ENCODE peak calls at places on chromosome 16, in nine cellular contexts. One of them, this sample, is unnamed.

GRCh38 chr16:53320992-53321391 is 113.3 kb upstream of the RBL2 start:
- DNase-seq in GM12878: no peak
- DNase-seq in GM23338: no peak
- DNase-seq in HCT116: no peak
- DNase-seq in HepG2: no peak
- DNase-seq in SK-N-SH: no peak
- DNase-seq in Panc1: no peak
- DNase-seq in A549: no peak
- DNase-seq in K562: peak
- DNase-seq in this sample: no peak

GRCh38 chr16:17026600-17027242 is 444.0 kb downstream of the XYLT1 start:
- DNase-seq in GM23338: no peak
- DNase-seq in HepG2: no peak
- DNase-seq in Panc1: no peak
- DNase-seq in HCT116: no peak
- DNase-seq in A549: no peak
- DNase-seq in SK-N-SH: no peak
- DNase-seq in GM12878: peak
- DNase-seq in K562: no peak
- DNase-seq in this sample: no peak

GRCh38 chr16:66476328-66477027 is 49.4 kb downstream of the BEAN1 start:
- DNase-seq in SK-N-SH: peak
- DNase-seq in GM12878: no peak
- DNase-seq in HCT116: no peak
- DNase-seq in HepG2: no peak
- DNase-seq in Panc1: no peak
- DNase-seq in GM23338: peak
- DNase-seq in A549: peak
- DNase-seq in K562: peak
- DNase-seq in this sample: no peak

GRCh38 chr16:56242740-56243139 is 51.5 kb downstream of the GNAO1 start:
- DNase-seq in HepG2: no peak
- DNase-seq in HCT116: no peak
- DNase-seq in A549: no peak
- DNase-seq in Panc1: no peak
- DNase-seq in K562: no peak
- DNase-seq in GM23338: no peak
- DNase-seq in GM12878: no peak
- DNase-seq in SK-N-SH: no peak
- DNase-seq in this sample: no peak

GRCh38 chr16:14024300-14024699 is 46.8 kb upstream of the MRTFB start:
- DNase-seq in HepG2: no peak
- DNase-seq in HCT116: no peak
- DNase-seq in GM23338: no peak
- DNase-seq in A549: no peak
- DNase-seq in GM12878: no peak
- DNase-seq in SK-N-SH: no peak
- DNase-seq in Panc1: no peak
- DNase-seq in K562: no peak
- DNase-seq in this sample: no peak

GRCh38 chr16:75279277-75279676 is 27.9 kb upstream of the BCAR1 start:
- DNase-seq in HCT116: no peak
- DNase-seq in A549: no peak
- DNase-seq in HepG2: no peak
- DNase-seq in GM23338: no peak
- DNase-seq in K562: no peak
- DNase-seq in Panc1: no peak
- DNase-seq in SK-N-SH: no peak
- DNase-seq in GM12878: no peak
- DNase-seq in this sample: no peak

GRCh38 chr16:49698931-49699715 is 156.8 kb downstream of the ZNF423 start:
- DNase-seq in GM12878: no peak
- DNase-seq in HepG2: no peak
- DNase-seq in SK-N-SH: no peak
- DNase-seq in GM23338: peak
- DNase-seq in Panc1: no peak
- DNase-seq in A549: no peak
- DNase-seq in HCT116: no peak
- DNase-seq in K562: no peak
- DNase-seq in this sample: no peak

GRCh38 chr16:89922477-89922883 is 662 bp upstream of the TUBB3 start:
- DNase-seq in HepG2: peak
- DNase-seq in SK-N-SH: peak
- DNase-seq in GM23338: peak
- DNase-seq in Panc1: no peak
- DNase-seq in GM12878: no peak
- DNase-seq in HCT116: peak
- DNase-seq in A549: peak
- DNase-seq in K562: peak
- DNase-seq in this sample: no peak

GRCh38 chr16:66542396-66542795 is 7.5 kb downstream of the TK2 start:
- DNase-seq in A549: no peak
- DNase-seq in GM12878: no peak
- DNase-seq in Panc1: no peak
- DNase-seq in GM23338: no peak
- DNase-seq in K562: no peak
- DNase-seq in SK-N-SH: no peak
- DNase-seq in HCT116: no peak
- DNase-seq in HepG2: no peak
- DNase-seq in this sample: no peak

GRCh38 chr16:66382171-66382965 is 15.9 kb downstream of the CDH5 start:
- DNase-seq in GM23338: no peak
- DNase-seq in GM12878: no peak
- DNase-seq in K562: no peak
- DNase-seq in SK-N-SH: no peak
- DNase-seq in Panc1: peak
- DNase-seq in A549: peak
- DNase-seq in HepG2: no peak
- DNase-seq in HCT116: no peak
- DNase-seq in this sample: no peak

GRCh38 chr16:8113843-8114242 is 476.5 kb downstream of the TMEM114 start:
- DNase-seq in GM23338: no peak
- DNase-seq in K562: no peak
- DNase-seq in Panc1: no peak
- DNase-seq in SK-N-SH: no peak
- DNase-seq in HepG2: no peak
- DNase-seq in A549: no peak
- DNase-seq in GM12878: no peak
- DNase-seq in HCT116: no peak
- DNase-seq in this sample: no peak

GRCh38 chr16:84832488-84833141 is 12.8 kb downstream of the CRISPLD2 start:
- DNase-seq in HepG2: no peak
- DNase-seq in HCT116: no peak
- DNase-seq in Panc1: no peak
- DNase-seq in K562: no peak
- DNase-seq in GM23338: no peak
- DNase-seq in SK-N-SH: no peak
- DNase-seq in A549: no peak
- DNase-seq in GM12878: no peak
- DNase-seq in this sample: peak

DNA sequence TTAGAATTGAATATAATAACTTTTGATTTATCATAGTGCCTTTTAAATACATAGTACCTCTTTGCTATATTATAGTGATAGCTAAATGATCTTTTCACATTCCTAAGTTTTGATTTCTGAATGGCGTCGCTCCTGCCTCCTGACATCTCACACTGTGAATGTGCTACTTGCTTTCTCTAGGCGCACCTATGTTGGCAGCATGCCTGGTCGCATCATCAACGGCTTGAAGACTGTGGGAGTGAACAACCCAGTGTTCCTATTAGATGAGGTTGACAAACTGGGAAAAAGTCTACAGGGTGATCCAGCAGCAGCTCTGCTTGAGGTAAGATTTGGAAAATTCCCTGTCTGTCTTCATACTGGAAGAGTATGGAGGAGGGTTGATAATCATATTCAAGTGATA is 29.8 kb upstream of the ABCC11 start:
- DNase-seq in SK-N-SH: no peak
- DNase-seq in A549: no peak
- DNase-seq in K562: no peak
- DNase-seq in Panc1: no peak
- DNase-seq in GM23338: no peak
- DNase-seq in HepG2: no peak
- DNase-seq in GM12878: no peak
- DNase-seq in HCT116: no peak
- DNase-seq in this sample: no peak
- TF ChIP-seq REST in SK-N-SH: no peak
- TF ChIP-seq REST in A549: no peak
- TF ChIP-seq REST in K562: no peak
- TF ChIP-seq REST in Panc1: no peak
- TF ChIP-seq REST in GM23338: no peak
- TF ChIP-seq REST in HepG2: no peak
- TF ChIP-seq REST in GM12878: no peak
- TF ChIP-seq REST in HCT116: no peak
- TF ChIP-seq REST in this sample: no peak

GRCh38 chr16:55078153-55078552 is 147.5 kb downstream of the IRX5 start:
- DNase-seq in A549: no peak
- DNase-seq in K562: no peak
- DNase-seq in GM12878: no peak
- DNase-seq in SK-N-SH: no peak
- DNase-seq in HepG2: no peak
- DNase-seq in GM23338: no peak
- DNase-seq in HCT116: no peak
- DNase-seq in Panc1: no peak
- DNase-seq in this sample: no peak

GRCh38 chr16:55082594-55082982 is 151.9 kb downstream of the IRX5 start:
- DNase-seq in K562: no peak
- DNase-seq in Panc1: no peak
- DNase-seq in GM23338: no peak
- DNase-seq in HCT116: no peak
- DNase-seq in GM12878: no peak
- DNase-seq in SK-N-SH: no peak
- DNase-seq in HepG2: no peak
- DNase-seq in A549: no peak
- DNase-seq in this sample: no peak

GRCh38 chr16:55078699-55079415 is 148.2 kb downstream of the IRX5 start:
- DNase-seq in GM23338: no peak
- DNase-seq in A549: no peak
- DNase-seq in HCT116: no peak
- DNase-seq in GM12878: no peak
- DNase-seq in HepG2: no peak
- DNase-seq in SK-N-SH: no peak
- DNase-seq in Panc1: no peak
- DNase-seq in K562: no peak
- DNase-seq in this sample: no peak

GRCh38 chr16:55077231-55077630 is 146.6 kb downstream of the IRX5 start:
- DNase-seq in GM23338: no peak
- DNase-seq in HCT116: no peak
- DNase-seq in HepG2: no peak
- DNase-seq in A549: no peak
- DNase-seq in GM12878: no peak
- DNase-seq in K562: no peak
- DNase-seq in Panc1: no peak
- DNase-seq in SK-N-SH: no peak
- DNase-seq in this sample: no peak

GRCh38 chr16:55081622-55082593 is 151.2 kb downstream of the IRX5 start:
- DNase-seq in GM12878: no peak
- DNase-seq in K562: no peak
- DNase-seq in GM23338: no peak
- DNase-seq in SK-N-SH: no peak
- DNase-seq in Panc1: no peak
- DNase-seq in A549: no peak
- DNase-seq in HCT116: no peak
- DNase-seq in HepG2: no peak
- DNase-seq in this sample: no peak
- H3K27ac ChIP-seq in GM12878: no peak
- H3K27ac ChIP-seq in K562: no peak
- H3K27ac ChIP-seq in GM23338: no peak
- H3K27ac ChIP-seq in SK-N-SH: no peak
- H3K27ac ChIP-seq in Panc1: no peak
- H3K27ac ChIP-seq in A549: no peak
- H3K27ac ChIP-seq in HCT116: no peak
- H3K27ac ChIP-seq in HepG2: no peak
- H3K27ac ChIP-seq in this sample: no peak

GRCh38 chr16:31113420-31114124 is 3.9 kb upstream of the KAT8 start:
- DNase-seq in SK-N-SH: no peak
- DNase-seq in HCT116: no peak
- DNase-seq in GM23338: no peak
- DNase-seq in A549: no peak
- DNase-seq in Panc1: no peak
- DNase-seq in K562: no peak
- DNase-seq in GM12878: no peak
- DNase-seq in HepG2: peak
- DNase-seq in this sample: peak
- H3K4me3 ChIP-seq in SK-N-SH: no peak
- H3K4me3 ChIP-seq in HCT116: no peak
- H3K4me3 ChIP-seq in GM23338: no peak
- H3K4me3 ChIP-seq in A549: no peak
- H3K4me3 ChIP-seq in Panc1: no peak
- H3K4me3 ChIP-seq in K562: no peak
- H3K4me3 ChIP-seq in GM12878: no peak
- H3K4me3 ChIP-seq in HepG2: no peak
- H3K4me3 ChIP-seq in this sample: no peak

GRCh38 chr16:568401-569258 is 1.1 kb upstream of the PIGQ start:
- DNase-seq in HepG2: no peak
- DNase-seq in K562: peak
- DNase-seq in A549: no peak
- DNase-seq in GM23338: no peak
- DNase-seq in SK-N-SH: no peak
- DNase-seq in HCT116: no peak
- DNase-seq in Panc1: no peak
- DNase-seq in GM12878: no peak
- DNase-seq in this sample: no peak
- TF ChIP-seq REST in HepG2: no peak
- TF ChIP-seq REST in K562: no peak
- TF ChIP-seq REST in A549: no peak
- TF ChIP-seq REST in GM23338: no peak
- TF ChIP-seq REST in SK-N-SH: no peak
- TF ChIP-seq REST in HCT116: no peak
- TF ChIP-seq REST in Panc1: no peak
- TF ChIP-seq REST in GM12878: no peak
- TF ChIP-seq REST in this sample: no peak

GRCh38 chr16:11737678-11738077 is 5.0 kb downstream of the TXNDC11 start:
- DNase-seq in HCT116: no peak
- DNase-seq in A549: no peak
- DNase-seq in GM12878: no peak
- DNase-seq in HepG2: no peak
- DNase-seq in K562: no peak
- DNase-seq in GM23338: no peak
- DNase-seq in Panc1: no peak
- DNase-seq in SK-N-SH: no peak
- DNase-seq in this sample: no peak
- H3K27ac ChIP-seq in HCT116: no peak
- H3K27ac ChIP-seq in A549: no peak
- H3K27ac ChIP-seq in GM12878: no peak
- H3K27ac ChIP-seq in HepG2: no peak
- H3K27ac ChIP-seq in K562: no peak
- H3K27ac ChIP-seq in GM23338: no peak
- H3K27ac ChIP-seq in Panc1: no peak
- H3K27ac ChIP-seq in SK-N-SH: no peak
- H3K27ac ChIP-seq in this sample: no peak